ENCODE peak calls at places on chromosomes 3 and 15, in eight cellular contexts. D is RWPE1, B is IMR-90, O is astrocyte of the cerebellum, Y is stomach, E is AG04450, P is A549, N is fibroblast of lung. K is an unnamed sample.

GRCh38 chr3:178996399-178996798 is 75.2 kb downstream of the ZMAT3 start:
- DNase-seq in N (no peak), B (no peak), Y (no peak), E (no peak), P (no peak), O (no peak), D (no peak), K (no peak)

GRCh38 chr3:7897643-7898042 is 604.0 kb upstream of the LMCD1 start:
- DNase-seq in N (no peak), B (no peak), Y (no peak), D (no peak), O (no peak), P (no peak), E (no peak), K (no peak)

GRCh38 chr3:190326930-190327329 is 4.7 kb upstream of the CLDN1 start:
- DNase-seq in Y (no peak), P (no peak), B (peak), O (peak), E (no peak), D (no peak), N (peak), K (no peak)

GRCh38 chr3:31288641-31289100 is 244.1 kb upstream of the STT3B start:
- DNase-seq in D (peak), N (peak), P (peak), Y (peak), B (peak), E (peak), O (peak), K (no peak)

GRCh38 chr3:13475871-13476590 is 4.1 kb upstream of the HDAC11 start:
- DNase-seq in N (no peak), O (no peak), B (no peak), Y (no peak), E (no peak), D (no peak), P (no peak), K (no peak)

GRCh38 chr3:111368061-111368460 is 173.9 kb upstream of the CD96 start:
- DNase-seq in N (no peak), B (no peak), E (no peak), D (no peak), O (no peak), P (no peak), Y (no peak), K (no peak)

GRCh38 chr3:47892284-47892683 is 89.3 kb downstream of the DHX30 start:
- DNase-seq in B (no peak), D (no peak), O (no peak), N (no peak), P (no peak), Y (no peak), E (no peak), K (no peak)

GRCh38 chr3:53243785-53244184 is 12.0 kb downstream of the TKT start:
- DNase-seq in E (no peak), O (no peak), Y (no peak), B (no peak), N (no peak), D (no peak), P (no peak), K (no peak)

GRCh38 chr3:181623924-181624694 is 87.6 kb upstream of the SOX2 start:
- DNase-seq in O (peak), B (no peak), E (no peak), N (peak), D (peak), Y (no peak), P (peak), K (no peak)

GRCh38 chr3:76024640-76025039 is 239.3 kb upstream of the ZNF717 start:
- DNase-seq in B (peak), E (no peak), D (peak), P (peak), O (no peak), Y (no peak), N (peak), K (no peak)

GRCh38 chr15:88663216-88663615 is 24.4 kb downstream of the ISG20 start:
- DNase-seq in D (no peak), O (no peak), E (no peak), Y (peak), N (peak), B (no peak), P (no peak), K (peak)

GRCh38 chr15:67307889-67308597 is 53.5 kb downstream of the IQCH start:
- DNase-seq in B (no peak), P (no peak), N (no peak), D (no peak), O (no peak), E (no peak), Y (no peak), K (no peak)

GRCh38 chr15:65077981-65078352 is 1.4 kb downstream of the KBTBD13 start:
- DNase-seq in N (peak), B (no peak), O (no peak), E (no peak), Y (peak), P (peak), D (no peak), K (no peak)

GRCh38 chr3:67863869-67864268 is 209.5 kb upstream of the SUCLG2 start:
- DNase-seq in N (no peak), B (peak), P (peak), O (no peak), E (no peak), D (no peak), Y (no peak), K (no peak)

GRCh38 chr3:140323561-140323960 is 354.3 kb upstream of the TRIM42 start:
- DNase-seq in P (no peak), N (peak), B (no peak), D (no peak), O (no peak), E (no peak), Y (no peak), K (no peak)

GRCh38 chr15:33135355-33135781 is 59.1 kb downstream of the FMN1 start:
- DNase-seq in B (no peak), P (no peak), O (no peak), Y (no peak), E (no peak), N (peak), D (no peak), K (no peak)

GRCh38 chr15:90560229-90560771 is 30.6 kb downstream of the CRTC3 start:
- DNase-seq in P (peak), D (peak), O (peak), N (peak), Y (no peak), E (peak), B (peak), K (no peak)

GRCh38 chr3:78204977-78205376 is 1165.1 kb downstream of the ROBO2 start:
- DNase-seq in B (peak), Y (no peak), E (peak), D (peak), P (no peak), N (peak), O (peak), K (no peak)

GRCh38 chr3:115113367-115113766 is 33.7 kb downstream of the ZBTB20 start:
- DNase-seq in P (no peak), B (peak), O (no peak), E (peak), N (peak), Y (no peak), D (no peak), K (no peak)

GRCh38 chr15:90988249-90988648 is 6.1 kb downstream of the PRC1 start:
- DNase-seq in B (no peak), P (no peak), D (no peak), O (no peak), N (no peak), Y (no peak), E (no peak), K (no peak)

GRCh38 chr15:74725845-74726773 is 781 bp upstream of the CYP1A1 start:
- DNase-seq in N (no peak), B (no peak), Y (peak), D (peak), E (no peak), O (no peak), P (peak), K (no peak)

GRCh38 chr15:28131400-28131799 is 32.3 kb upstream of the OCA2 start:
- DNase-seq in P (no peak), E (no peak), Y (no peak), D (no peak), N (no peak), O (no peak), B (no peak), K (no peak)

GRCh38 chr3:37819591-37819990 is 42.1 kb upstream of the CTDSPL start:
- DNase-seq in B (no peak), O (no peak), N (peak), Y (no peak), D (no peak), P (no peak), E (no peak), K (no peak)

GRCh38 chr3:63429905-63430304 is 151.8 kb downstream of the SYNPR start:
- DNase-seq in E (no peak), N (no peak), B (no peak), D (no peak), Y (no peak), O (no peak), P (no peak), K (no peak)

GRCh38 chr3:58116161-58116955 is 94.4 kb downstream of the DNASE1L3 start:
- DNase-seq in O (no peak), B (no peak), P (no peak), E (no peak), N (no peak), Y (no peak), D (no peak), K (no peak)

GRCh38 chr3:50408445-50408953 is 49.2 kb upstream of the TMEM115 start:
- DNase-seq in P (no peak), N (no peak), E (no peak), O (no peak), D (no peak), Y (no peak), B (no peak), K (no peak)

GRCh38 chr15:31488437-31489204 is 162.0 kb downstream of the KLF13 start:
- DNase-seq in P (peak), D (peak), E (peak), N (peak), B (peak), O (peak), Y (peak), K (peak)

GRCh38 chr3:69451594-69451993 is 65.7 kb upstream of the FRMD4B start:
- DNase-seq in D (no peak), O (no peak), E (no peak), B (no peak), P (no peak), Y (no peak), N (no peak), K (no peak)
- TF ChIP-seq CTCF in D (no peak), O (peak), E (peak), B (no peak), P (no peak), Y (no peak), N (no peak), K (peak)

DNA sequence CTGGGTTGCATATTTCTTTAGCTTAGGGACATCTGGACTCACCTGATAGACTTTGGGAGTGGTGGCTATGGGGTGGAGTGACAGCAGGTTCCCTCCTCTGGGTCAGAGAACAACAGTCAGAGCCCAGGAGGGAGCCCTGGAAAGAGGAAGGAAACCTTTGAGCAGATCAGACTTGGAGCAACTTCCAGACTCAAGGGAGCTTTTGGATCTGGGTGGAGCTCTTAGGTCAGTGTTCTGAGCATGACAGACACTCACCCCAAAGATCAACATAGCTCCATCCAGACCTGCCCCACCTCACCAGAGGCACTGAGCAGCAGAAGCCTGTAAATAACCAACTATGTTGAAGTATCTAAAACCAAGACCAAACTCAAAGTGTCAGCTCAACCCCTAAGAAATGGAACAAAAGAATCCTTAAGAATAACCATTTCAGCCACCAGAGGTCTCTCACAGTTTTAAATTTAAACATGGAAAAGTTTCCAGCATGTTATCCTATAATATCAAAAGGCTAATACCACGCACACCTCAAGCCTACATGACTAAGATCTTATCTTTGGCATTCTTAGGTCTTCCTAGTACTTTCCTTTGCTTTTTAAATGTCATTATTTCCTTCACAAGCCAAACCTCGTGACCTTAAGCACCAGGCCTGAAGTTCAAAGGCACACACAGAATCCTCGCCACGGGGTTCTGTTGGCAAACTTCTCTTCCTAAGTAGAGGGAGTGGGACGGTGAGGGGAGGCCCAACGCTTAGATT is 56.4 kb downstream of the UMPS start:
- DNase-seq in B (peak), P (peak), Y (no peak), E (no peak), N (peak), D (peak), O (no peak), K (no peak)
- TF ChIP-seq CTCF in B (peak), P (peak), Y (no peak), E (peak), N (peak), D (peak), O (peak), K (peak)

DNA sequence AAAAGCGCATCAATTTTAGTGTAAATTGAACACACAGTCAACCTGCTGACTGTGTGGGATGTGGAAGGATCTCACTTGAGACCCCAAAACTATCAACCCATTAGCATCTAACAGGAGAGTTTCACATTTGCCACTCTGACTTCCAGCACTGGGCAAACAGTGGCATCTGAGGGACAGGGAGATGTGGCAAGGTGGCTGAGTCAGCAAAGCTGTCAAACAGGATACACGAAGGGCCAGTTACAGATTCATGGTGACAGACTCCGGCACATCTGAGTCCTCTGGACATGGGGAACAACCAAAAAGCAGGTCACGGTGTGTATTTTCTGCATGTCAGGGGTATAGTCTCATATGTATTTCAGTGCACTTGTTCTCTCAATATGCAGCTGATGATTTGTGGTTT is 573.4 kb upstream of the PPP2R3A start:
- DNase-seq in B (no peak), P (no peak), E (no peak), D (no peak), Y (no peak), N (no peak), O (no peak), K (no peak)
- TF ChIP-seq CTCF in B (no peak), P (no peak), E (no peak), D (no peak), Y (no peak), N (no peak), O (no peak), K (no peak)

DNA sequence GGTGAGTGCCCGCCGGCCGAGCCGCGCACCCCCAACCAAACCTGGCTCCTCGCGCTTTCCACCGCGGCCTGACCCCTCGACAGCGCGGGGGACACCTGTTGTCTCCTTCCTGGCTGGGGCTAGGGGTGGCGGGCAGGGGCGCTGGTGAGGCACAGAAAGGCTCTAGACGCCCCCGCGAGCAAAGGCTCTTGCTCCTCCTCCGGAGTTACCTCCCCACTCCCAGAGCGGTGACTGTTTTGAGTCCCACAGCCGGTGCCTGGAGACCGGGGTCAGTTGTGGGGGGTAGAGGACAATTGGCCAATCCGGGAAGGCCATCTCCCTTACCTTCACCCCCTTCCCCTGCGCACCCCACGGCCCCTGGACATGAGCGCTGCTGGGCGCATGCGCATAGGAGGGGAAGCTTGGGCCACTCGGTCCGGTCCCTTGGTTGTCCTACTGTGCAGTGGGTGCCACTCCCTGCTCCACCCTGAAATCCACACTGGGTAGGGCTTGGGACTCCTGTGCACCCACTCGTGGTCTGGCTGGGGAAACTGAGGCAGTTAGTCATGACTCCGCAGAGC is 554 bp downstream of the CHST13 start:
- DNase-seq in Y (no peak), N (no peak), O (no peak), E (no peak), D (no peak), B (no peak), P (no peak), K (no peak)
- TF ChIP-seq CTCF in Y (no peak), N (no peak), O (no peak), E (no peak), D (peak), B (no peak), P (peak), K (no peak)

DNA sequence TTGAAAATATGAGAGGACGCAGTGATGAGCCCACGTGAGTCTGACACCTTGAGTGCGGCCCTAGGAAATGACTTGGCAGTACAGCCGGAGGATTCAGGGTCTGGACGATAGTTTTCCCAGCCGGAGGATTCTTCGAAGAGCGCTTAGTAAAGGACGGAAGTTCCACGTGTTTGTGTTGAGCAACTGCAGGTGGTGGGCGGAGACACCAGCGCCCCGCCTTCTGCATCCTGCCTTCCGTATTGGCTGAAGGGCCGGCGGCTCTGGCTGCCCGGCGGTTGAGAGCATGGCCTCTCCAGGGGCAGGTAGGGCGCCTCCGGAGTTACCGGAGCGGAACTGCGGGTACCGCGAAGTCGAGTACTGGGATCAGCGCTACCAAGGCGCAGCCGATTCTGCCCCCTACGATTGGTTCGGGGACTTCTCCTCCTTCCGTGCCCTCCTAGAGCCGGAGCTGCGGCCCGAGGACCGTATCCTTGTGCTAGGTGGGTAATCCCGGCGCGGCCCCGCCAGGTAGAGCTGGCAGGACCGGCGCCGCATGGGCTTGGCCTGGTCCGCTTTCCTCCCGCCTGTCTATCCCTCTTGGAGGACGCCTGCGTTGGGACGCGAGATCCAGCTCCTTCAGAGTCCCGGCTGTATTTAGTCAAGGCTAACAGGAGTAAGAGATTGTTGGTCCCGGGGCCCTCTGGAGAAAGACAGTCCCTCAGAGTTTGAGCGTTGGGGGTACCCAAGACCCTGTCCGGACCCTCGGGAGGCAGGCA is at the start of gene EEF1AKMT4:
- DNase-seq in D (peak), N (peak), P (peak), E (peak), O (peak), B (peak), Y (peak), K (peak)
- TF ChIP-seq CTCF in D (peak), N (peak), P (peak), E (peak), O (peak), B (peak), Y (peak), K (peak)

DNA sequence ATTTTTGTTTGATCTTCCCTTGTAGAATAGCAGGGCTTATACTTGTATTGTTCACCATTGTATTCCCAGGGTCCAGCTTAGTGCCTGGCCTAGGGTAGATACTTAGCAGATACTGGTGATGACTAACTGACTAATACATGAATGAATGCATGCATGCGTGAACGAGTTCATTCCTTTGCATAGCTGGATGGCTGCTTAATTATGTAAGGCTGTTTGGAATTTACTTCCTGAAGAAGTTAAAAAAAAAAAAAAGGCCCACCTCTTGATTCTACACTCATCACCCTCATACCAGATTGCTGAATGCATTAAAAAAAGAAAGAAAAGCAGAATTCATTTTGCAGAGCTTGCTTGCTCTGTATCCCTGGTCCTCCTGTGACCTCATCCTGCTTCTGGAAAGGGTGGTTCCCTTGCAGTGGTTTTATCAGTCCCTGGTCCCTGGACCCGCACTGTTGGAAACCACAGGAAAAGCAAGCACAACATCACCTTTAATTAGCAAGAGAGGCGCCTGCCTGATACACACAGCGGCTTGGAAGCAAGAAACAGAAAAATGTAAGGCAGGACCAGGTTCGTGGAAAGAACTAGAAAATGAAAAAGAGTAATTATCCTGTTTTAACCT is 277.6 kb upstream of the CFAP20DC start:
- DNase-seq in D (peak), P (no peak), O (peak), N (peak), Y (no peak), B (peak), E (no peak), K (no peak)
- TF ChIP-seq CTCF in D (no peak), P (no peak), O (no peak), N (no peak), Y (no peak), B (no peak), E (no peak), K (no peak)

DNA sequence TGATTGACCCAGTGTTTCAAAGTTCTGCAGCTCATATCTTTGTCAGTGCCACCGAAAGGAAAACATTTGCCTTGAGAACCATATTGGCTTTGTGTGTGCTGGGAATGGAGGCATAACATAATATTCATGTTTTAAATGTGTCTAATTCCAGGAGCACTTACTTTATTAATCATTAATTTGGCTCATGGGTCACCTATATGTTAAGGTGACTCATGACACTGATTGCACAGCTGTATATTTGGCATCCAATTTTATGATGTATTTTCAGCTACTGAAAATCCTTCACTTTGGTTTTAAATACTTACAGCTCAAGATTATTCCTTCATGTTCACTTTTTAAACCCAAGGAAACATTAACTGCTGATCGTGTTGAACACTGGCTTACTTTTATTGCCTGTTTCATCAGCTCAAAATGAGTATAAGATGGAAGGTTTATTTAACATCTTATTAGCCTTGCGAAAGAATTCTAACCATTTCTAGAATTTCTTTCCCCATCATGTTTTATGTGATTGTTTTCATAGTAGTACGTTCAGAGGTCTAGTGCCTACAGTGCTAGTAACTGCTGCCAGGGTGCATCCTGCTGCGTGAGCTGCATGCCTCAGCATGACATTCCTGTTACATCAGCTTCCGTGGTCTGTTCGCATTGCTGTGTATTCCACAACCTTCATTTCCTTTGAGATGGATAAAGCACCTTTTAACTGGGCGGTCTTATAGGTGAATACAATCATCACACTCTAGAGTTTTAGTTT is 63.7 kb downstream of the LRCH3 start:
- DNase-seq in B (peak), P (peak), N (peak), E (peak), O (peak), Y (no peak), D (peak), K (peak)
- TF ChIP-seq CTCF in B (no peak), P (no peak), N (no peak), E (no peak), O (no peak), Y (no peak), D (no peak), K (no peak)

K was measured in osteocyte.